ENCODE peak calls at places on chromosome 11, in ten cellular contexts. K is stimulated activated CD4-positive, alpha-beta T cell treated with anti-CD3 and anti-CD28 coated beads, Interleukin-12 subunit alpha, Interleukin-12 subunit beta, amount 100 ng/mL, for 48 hours; Z is tibial nerve; M is neural crest cell; O is fibroblast of mammary gland; D is sigmoid colon; L is GM12892; E is AG08395; F is kidney glomerular epithelial cell; P is activated naive CD4-positive, alpha-beta T cell. G is an unnamed sample.

GRCh38 chr11:117985953-117986887 is at the start of gene IL10RA:
- DNase-seq in K (peak), Z (peak), M (peak), O (peak), D (peak), L (peak), E (peak), F (peak), P (peak), G (no peak)

GRCh38 chr11:34411786-34412185 is 26.9 kb upstream of the CAT start:
- DNase-seq in K (no peak), Z (no peak), M (no peak), O (no peak), D (no peak), L (no peak), E (no peak), F (no peak), P (no peak), G (no peak)

GRCh38 chr11:75268626-75269366 is 28.2 kb downstream of the TPBGL start:
- DNase-seq in K (no peak), Z (no peak), M (no peak), O (no peak), D (peak), L (no peak), E (no peak), F (no peak), P (no peak), G (no peak)

GRCh38 chr11:117572671-117573070 is 224.3 kb downstream of the DSCAML1 start:
- DNase-seq in K (no peak), Z (no peak), M (no peak), O (no peak), D (no peak), L (no peak), E (no peak), F (no peak), P (no peak), G (no peak)

GRCh38 chr11:19644316-19644715 is 68.3 kb upstream of the NAV2 start:
- DNase-seq in K (no peak), Z (no peak), M (no peak), O (no peak), D (no peak), L (no peak), E (no peak), F (no peak), P (no peak), G (no peak)

GRCh38 chr11:64246874-64247728 is at the start of gene PPP1R14B:
- DNase-seq in K (peak), Z (peak), M (peak), O (peak), D (peak), L (peak), E (peak), F (peak), P (peak), G (peak)

GRCh38 chr11:113006916-113007445 is 45.8 kb downstream of the NCAM1 start:
- DNase-seq in K (no peak), Z (no peak), M (no peak), O (no peak), D (no peak), L (no peak), E (no peak), F (no peak), P (no peak), G (no peak)

GRCh38 chr11:124329787-124330478 is 9.9 kb upstream of the OR8D2 start:
- DNase-seq in K (no peak), Z (no peak), M (no peak), O (peak), D (no peak), L (no peak), E (no peak), F (no peak), P (no peak), G (no peak)

GRCh38 chr11:21567628-21568290 is 625.1 kb upstream of the ANO5 start:
- DNase-seq in K (no peak), Z (no peak), M (no peak), O (no peak), D (no peak), L (no peak), E (no peak), F (peak), P (no peak), G (no peak)